ENCODE peak calls at places on chromosomes 16 and 17, in ten cellular contexts. One of them, this sample, is unnamed.

GRCh38 chr17:56176101-56176500 is 22.8 kb downstream of the ANKFN1 start:
- DNase-seq in cardiac fibroblast: no peak
- DNase-seq in epithelial cell of esophagus: no peak
- DNase-seq in upper lobe of left lung: no peak
- DNase-seq in psoas muscle: no peak
- DNase-seq in cardiac muscle cell: no peak
- DNase-seq in BE2C: no peak
- DNase-seq in HFF-Myc: no peak
- DNase-seq in A549: no peak
- DNase-seq in tibial artery: no peak
- DNase-seq in this sample: peak; percentile 46

GRCh38 chr17:491086-492014 is 138.7 kb upstream of the RPH3AL start:
- DNase-seq in cardiac fibroblast: peak; percentile 66
- DNase-seq in epithelial cell of esophagus: peak; percentile 18
- DNase-seq in upper lobe of left lung: peak; percentile 91
- DNase-seq in psoas muscle: peak; percentile 82
- DNase-seq in cardiac muscle cell: peak; percentile 73
- DNase-seq in BE2C: peak; percentile 64
- DNase-seq in HFF-Myc: no peak
- DNase-seq in A549: peak; percentile 56
- DNase-seq in tibial artery: no peak
- DNase-seq in this sample: no peak

GRCh38 chr17:27217631-27218030 is 76.3 kb upstream of the WSB1 start:
- DNase-seq in cardiac fibroblast: no peak
- DNase-seq in epithelial cell of esophagus: no peak
- DNase-seq in upper lobe of left lung: no peak
- DNase-seq in psoas muscle: no peak
- DNase-seq in cardiac muscle cell: no peak
- DNase-seq in BE2C: no peak
- DNase-seq in HFF-Myc: no peak
- DNase-seq in A549: no peak
- DNase-seq in tibial artery: no peak
- DNase-seq in this sample: no peak

GRCh38 chr16:17970816-17971291 is 365.7 kb downstream of the NPIPA8 start:
- DNase-seq in cardiac fibroblast: no peak
- DNase-seq in epithelial cell of esophagus: no peak
- DNase-seq in upper lobe of left lung: no peak
- DNase-seq in psoas muscle: peak; percentile 66
- DNase-seq in cardiac muscle cell: no peak
- DNase-seq in BE2C: no peak
- DNase-seq in HFF-Myc: no peak
- DNase-seq in A549: no peak
- DNase-seq in tibial artery: peak; percentile 69
- DNase-seq in this sample: no peak

GRCh38 chr17:58537266-58537665 is 22.8 kb upstream of the MTMR4 start:
- DNase-seq in cardiac fibroblast: no peak
- DNase-seq in epithelial cell of esophagus: no peak
- DNase-seq in upper lobe of left lung: no peak
- DNase-seq in psoas muscle: no peak
- DNase-seq in cardiac muscle cell: no peak
- DNase-seq in BE2C: no peak
- DNase-seq in HFF-Myc: no peak
- DNase-seq in A549: no peak
- DNase-seq in tibial artery: no peak
- DNase-seq in this sample: no peak

GRCh38 chr17:28949185-28950016 is 1.9 kb downstream of the PHF12 start:
- DNase-seq in cardiac fibroblast: peak; percentile 48
- DNase-seq in epithelial cell of esophagus: peak; percentile 68
- DNase-seq in upper lobe of left lung: peak; percentile 92
- DNase-seq in psoas muscle: peak; percentile 80
- DNase-seq in cardiac muscle cell: peak; percentile 53
- DNase-seq in BE2C: peak; percentile 49
- DNase-seq in HFF-Myc: no peak
- DNase-seq in A549: peak; percentile 48
- DNase-seq in tibial artery: peak; percentile 83
- DNase-seq in this sample: no peak

GRCh38 chr17:42660692-42661345 is 1.7 kb downstream of the TUBG2 start:
- DNase-seq in cardiac fibroblast: peak; percentile 74
- DNase-seq in epithelial cell of esophagus: peak; percentile 59
- DNase-seq in upper lobe of left lung: no peak
- DNase-seq in psoas muscle: no peak
- DNase-seq in cardiac muscle cell: peak; percentile 57
- DNase-seq in BE2C: no peak
- DNase-seq in HFF-Myc: no peak
- DNase-seq in A549: peak; percentile 68
- DNase-seq in tibial artery: no peak
- DNase-seq in this sample: no peak

GRCh38 chr17:40309031-40309937 is at the start of gene RARA:
- DNase-seq in cardiac fibroblast: no peak
- DNase-seq in epithelial cell of esophagus: peak; percentile 69
- DNase-seq in upper lobe of left lung: no peak
- DNase-seq in psoas muscle: peak; percentile 68
- DNase-seq in cardiac muscle cell: peak; percentile 57
- DNase-seq in BE2C: peak; percentile 77
- DNase-seq in HFF-Myc: no peak
- DNase-seq in A549: peak; percentile 63
- DNase-seq in tibial artery: no peak
- DNase-seq in this sample: no peak

GRCh38 chr17:2707721-2708584 is 3.6 kb downstream of the CLUH start:
- DNase-seq in cardiac fibroblast: peak; percentile 25
- DNase-seq in epithelial cell of esophagus: no peak
- DNase-seq in upper lobe of left lung: peak; percentile 78
- DNase-seq in psoas muscle: peak; percentile 95
- DNase-seq in cardiac muscle cell: no peak
- DNase-seq in BE2C: peak; percentile 65
- DNase-seq in HFF-Myc: no peak
- DNase-seq in A549: peak; percentile 61
- DNase-seq in tibial artery: peak; percentile 95
- DNase-seq in this sample: no peak
- TF ChIP-seq CTCF in cardiac fibroblast: peak; percentile 38
- TF ChIP-seq CTCF in epithelial cell of esophagus: peak; percentile 42
- TF ChIP-seq CTCF in upper lobe of left lung: no peak
- TF ChIP-seq CTCF in psoas muscle: peak; percentile 53
- TF ChIP-seq CTCF in cardiac muscle cell: peak; percentile 45
- TF ChIP-seq CTCF in BE2C: peak; percentile 52
- TF ChIP-seq CTCF in HFF-Myc: peak; percentile 48
- TF ChIP-seq CTCF in A549: peak; percentile 41
- TF ChIP-seq CTCF in tibial artery: peak; percentile 45
- TF ChIP-seq CTCF in this sample: peak; percentile 68

GRCh38 chr17:73265646-73266640 is 4.3 kb upstream of the CPSF4L start:
- DNase-seq in cardiac fibroblast: no peak
- DNase-seq in epithelial cell of esophagus: no peak
- DNase-seq in upper lobe of left lung: no peak
- DNase-seq in psoas muscle: no peak
- DNase-seq in cardiac muscle cell: no peak
- DNase-seq in BE2C: no peak
- DNase-seq in HFF-Myc: no peak
- DNase-seq in A549: no peak
- DNase-seq in tibial artery: no peak
- DNase-seq in this sample: no peak

GRCh38 chr17:73261952-73262675 is 434 bp upstream of the CPSF4L start:
- DNase-seq in cardiac fibroblast: no peak
- DNase-seq in epithelial cell of esophagus: peak; percentile 47
- DNase-seq in upper lobe of left lung: peak; percentile 63
- DNase-seq in psoas muscle: peak; percentile 36
- DNase-seq in cardiac muscle cell: no peak
- DNase-seq in BE2C: no peak
- DNase-seq in HFF-Myc: no peak
- DNase-seq in A549: no peak
- DNase-seq in tibial artery: no peak
- DNase-seq in this sample: no peak

GRCh38 chr17:73261617-73261951 is at the start of gene CPSF4L:
- DNase-seq in cardiac fibroblast: no peak
- DNase-seq in epithelial cell of esophagus: no peak
- DNase-seq in upper lobe of left lung: no peak
- DNase-seq in psoas muscle: peak; percentile 17
- DNase-seq in cardiac muscle cell: no peak
- DNase-seq in BE2C: no peak
- DNase-seq in HFF-Myc: no peak
- DNase-seq in A549: no peak
- DNase-seq in tibial artery: no peak
- DNase-seq in this sample: no peak

GRCh38 chr17:73266796-73267195 is 5.1 kb upstream of the CPSF4L start:
- DNase-seq in cardiac fibroblast: no peak
- DNase-seq in epithelial cell of esophagus: no peak
- DNase-seq in upper lobe of left lung: no peak
- DNase-seq in psoas muscle: no peak
- DNase-seq in cardiac muscle cell: no peak
- DNase-seq in BE2C: no peak
- DNase-seq in HFF-Myc: no peak
- DNase-seq in A549: no peak
- DNase-seq in tibial artery: no peak
- DNase-seq in this sample: no peak

DNA sequence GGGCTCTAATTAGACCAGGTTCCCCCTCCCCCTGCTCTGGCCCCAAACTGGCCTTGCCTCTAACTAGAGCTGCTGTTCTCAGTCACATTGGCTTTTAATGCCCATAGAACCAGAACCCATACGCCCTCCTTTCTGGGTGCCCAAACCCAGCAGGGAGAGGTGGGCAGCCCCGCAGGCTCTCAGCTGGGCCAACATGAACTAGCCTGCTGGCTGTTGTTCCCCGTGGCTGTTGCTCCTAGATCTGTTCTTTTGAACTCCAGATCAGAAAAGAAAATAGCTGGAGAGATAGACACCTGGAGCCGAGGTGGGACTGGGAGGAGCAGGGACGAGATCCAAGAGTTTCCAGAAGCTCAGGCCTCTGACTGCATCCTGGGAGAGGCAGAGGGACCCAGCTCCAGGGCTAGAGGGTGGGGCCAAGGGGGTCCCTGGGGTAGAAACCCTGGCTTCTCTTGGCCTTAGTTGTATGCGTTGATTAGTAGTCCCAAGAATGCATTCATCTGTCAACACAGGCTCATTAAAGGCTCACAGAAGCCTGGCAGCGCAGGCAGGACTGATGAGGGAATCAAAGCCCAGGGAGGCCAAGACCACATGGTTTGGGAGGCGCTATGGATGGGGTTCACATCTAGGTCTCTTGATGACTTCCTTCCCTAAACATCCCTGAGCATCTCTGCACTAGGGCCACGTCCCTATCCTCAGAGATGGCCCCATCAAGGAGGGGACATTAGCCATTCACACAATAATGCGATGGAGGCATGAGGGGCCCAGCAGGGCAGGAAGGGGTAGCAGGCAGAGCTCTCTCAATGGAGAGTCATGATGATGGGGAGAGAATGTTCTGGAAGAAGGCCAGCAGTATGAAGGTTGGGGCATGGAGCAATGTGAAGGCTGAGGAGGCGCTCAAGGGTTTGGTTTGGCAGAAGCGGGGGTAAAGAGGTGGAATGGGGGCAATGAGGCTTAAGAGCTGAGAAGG is 1.3 kb upstream of the CPSF4L start:
- DNase-seq in cardiac fibroblast: peak; percentile 44
- DNase-seq in epithelial cell of esophagus: peak; percentile 24
- DNase-seq in upper lobe of left lung: no peak
- DNase-seq in psoas muscle: peak; percentile 12
- DNase-seq in cardiac muscle cell: peak; percentile 38
- DNase-seq in BE2C: no peak
- DNase-seq in HFF-Myc: no peak
- DNase-seq in A549: no peak
- DNase-seq in tibial artery: no peak
- DNase-seq in this sample: no peak
- H3K4me3 ChIP-seq in cardiac fibroblast: no peak overlapping the region
- H3K4me3 ChIP-seq in epithelial cell of esophagus: no peak overlapping the region
- H3K4me3 ChIP-seq in upper lobe of left lung: no peak overlapping the region
- H3K4me3 ChIP-seq in psoas muscle: no peak overlapping the region
- H3K4me3 ChIP-seq in cardiac muscle cell: no peak overlapping the region
- H3K4me3 ChIP-seq in BE2C: no peak overlapping the region
- H3K4me3 ChIP-seq in HFF-Myc: no peak overlapping the region
- H3K4me3 ChIP-seq in A549: no peak overlapping the region
- H3K4me3 ChIP-seq in tibial artery: no peak overlapping the region
- H3K4me3 ChIP-seq in this sample: no peak overlapping the region

DNA sequence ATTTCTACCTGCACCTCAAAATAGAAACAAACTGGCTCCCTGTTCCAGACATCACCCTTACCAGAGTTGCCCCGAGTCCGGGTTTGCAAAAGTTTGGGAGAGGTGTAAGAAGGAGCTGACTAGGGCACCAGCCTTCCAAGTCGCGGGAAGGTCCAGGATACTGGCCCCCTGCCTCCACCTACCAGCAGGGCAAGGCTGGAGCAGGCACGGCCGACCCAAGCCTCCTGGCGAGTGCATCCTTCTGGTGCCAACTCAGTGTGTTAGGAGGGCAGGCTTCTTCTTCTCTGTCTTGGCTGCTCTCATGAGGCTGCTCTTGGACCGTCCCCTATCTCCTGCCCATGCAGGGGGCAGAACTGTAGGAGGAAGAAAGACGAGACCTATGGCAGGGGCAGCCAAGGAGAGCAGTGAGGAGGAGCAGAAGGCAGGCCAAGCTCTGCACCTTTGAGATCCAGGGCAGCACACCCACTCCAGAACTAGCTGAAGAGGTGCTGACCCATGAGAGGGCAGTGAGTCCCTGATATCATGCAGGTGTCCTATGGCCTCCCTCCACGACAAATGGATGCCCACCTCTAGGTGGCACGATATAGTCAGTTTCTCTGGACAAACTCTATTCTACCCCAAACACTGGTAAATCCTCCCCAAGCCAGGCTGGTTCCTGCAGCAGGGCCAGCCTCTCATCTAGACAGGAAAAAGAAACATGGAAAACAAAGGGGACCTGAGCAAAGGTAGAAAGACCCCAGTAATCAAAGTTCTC is 54.4 kb downstream of the CYTH1 start:
- DNase-seq in cardiac fibroblast: no peak
- DNase-seq in epithelial cell of esophagus: no peak
- DNase-seq in upper lobe of left lung: peak; percentile 48
- DNase-seq in psoas muscle: peak; percentile 42
- DNase-seq in cardiac muscle cell: no peak
- DNase-seq in BE2C: no peak
- DNase-seq in HFF-Myc: no peak
- DNase-seq in A549: no peak
- DNase-seq in tibial artery: no peak
- DNase-seq in this sample: no peak
- TF ChIP-seq CTCF in cardiac fibroblast: no peak
- TF ChIP-seq CTCF in epithelial cell of esophagus: no peak
- TF ChIP-seq CTCF in upper lobe of left lung: no peak
- TF ChIP-seq CTCF in psoas muscle: no peak
- TF ChIP-seq CTCF in cardiac muscle cell: no peak
- TF ChIP-seq CTCF in BE2C: no peak
- TF ChIP-seq CTCF in HFF-Myc: no peak
- TF ChIP-seq CTCF in A549: no peak
- TF ChIP-seq CTCF in tibial artery: no peak
- TF ChIP-seq CTCF in this sample: no peak

DNA sequence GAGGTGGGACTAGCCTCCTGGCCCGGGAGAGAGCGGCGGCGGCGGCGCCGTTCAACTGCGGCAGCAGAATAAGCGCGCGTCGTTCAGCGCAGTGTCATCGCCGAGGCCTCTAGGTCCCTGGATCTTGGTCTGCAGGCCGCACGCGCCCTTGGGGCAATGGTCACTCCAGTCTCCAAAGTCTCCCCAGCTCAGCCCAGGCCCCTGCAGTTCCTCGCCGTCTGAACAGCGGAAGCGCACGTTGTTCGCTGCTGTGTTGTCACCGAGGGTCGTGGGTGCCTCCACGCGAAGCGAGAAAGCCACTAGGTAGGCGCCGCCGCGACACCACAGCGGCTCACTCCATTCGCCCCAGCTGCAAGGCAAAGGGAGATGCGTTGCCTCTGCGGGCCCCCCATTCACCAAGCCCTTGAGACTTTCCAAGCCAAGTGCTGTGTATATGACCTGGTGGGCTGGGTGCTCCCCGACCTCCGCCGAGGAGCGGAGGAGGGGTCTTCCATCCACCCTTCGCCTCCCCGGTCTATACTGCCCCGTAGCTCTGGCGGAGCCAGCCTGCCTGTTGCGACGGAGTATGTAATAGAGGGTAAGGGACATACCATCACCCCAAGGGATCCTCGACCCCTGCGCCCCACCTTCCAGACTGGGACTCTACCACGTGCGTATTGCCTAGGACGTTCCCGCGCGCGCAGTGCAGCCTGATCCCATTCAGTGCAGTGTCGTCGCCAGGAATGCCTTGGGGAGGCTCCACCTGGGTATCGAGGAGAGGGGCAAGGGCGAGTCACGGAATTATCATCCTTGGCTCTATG is 653 bp downstream of the VMO1 start:
- DNase-seq in cardiac fibroblast: no peak
- DNase-seq in epithelial cell of esophagus: no peak
- DNase-seq in upper lobe of left lung: peak; percentile 86
- DNase-seq in psoas muscle: peak; percentile 51
- DNase-seq in cardiac muscle cell: peak; percentile 4
- DNase-seq in BE2C: no peak
- DNase-seq in HFF-Myc: no peak
- DNase-seq in A549: no peak
- DNase-seq in tibial artery: no peak
- DNase-seq in this sample: no peak
- H3K4me3 ChIP-seq in cardiac fibroblast: peak overlapping the region; percentile 18
- H3K4me3 ChIP-seq in epithelial cell of esophagus: no peak overlapping the region
- H3K4me3 ChIP-seq in upper lobe of left lung: no peak overlapping the region
- H3K4me3 ChIP-seq in psoas muscle: peak overlapping the region; percentile 52
- H3K4me3 ChIP-seq in cardiac muscle cell: no peak overlapping the region
- H3K4me3 ChIP-seq in BE2C: no peak overlapping the region
- H3K4me3 ChIP-seq in HFF-Myc: no peak overlapping the region
- H3K4me3 ChIP-seq in A549: no peak overlapping the region
- H3K4me3 ChIP-seq in tibial artery: peak overlapping the region; percentile 9
- H3K4me3 ChIP-seq in this sample: no peak overlapping the region

This sample was measured in retinal pigment epithelial cell.